ENCODE peak calls at places on chromosomes 2 and 18, in seven cellular contexts. R, J, V, N, F, U and L are unnamed samples.

GRCh38 chr2:29304399-29304798 is 189.2 kb downstream of the CLIP4 start:
- DNase-seq in F (no peak), J (no peak), V (no peak), R (no peak), U (no peak), N (no peak), L (no peak)

GRCh38 chr2:42328148-42328833 is 32.7 kb downstream of the COX7A2L start:
- DNase-seq in F (no peak), J (no peak), U (no peak), R (no peak), V (no peak), N (peak), L (no peak)

GRCh38 chr18:48950536-48951447 is at the start of gene SMAD7:
- DNase-seq in F (peak), N (no peak), U (no peak), J (no peak), V (peak), R (no peak), L (no peak)

GRCh38 chr18:74868461-74868860 is 270.8 kb downstream of the ZNF407 start:
- DNase-seq in U (no peak), F (no peak), V (no peak), J (no peak), N (no peak), R (no peak), L (no peak)

GRCh38 chr18:59950215-59950944 is 50.6 kb downstream of the PMAIP1 start:
- DNase-seq in R (no peak), V (no peak), F (no peak), J (no peak), N (peak), U (no peak), L (no peak)

GRCh38 chr18:22609642-22610041 is 191.9 kb upstream of the CTAGE1 start:
- DNase-seq in F (peak), N (peak), J (peak), U (no peak), R (no peak), V (peak), L (no peak)

GRCh38 chr18:3845176-3845575 is 395.2 kb downstream of the TGIF1 start:
- DNase-seq in F (no peak), V (no peak), R (no peak), J (no peak), U (no peak), N (no peak), L (no peak)

GRCh38 chr18:56501896-56502295 is 136.5 kb downstream of the TXNL1 start:
- DNase-seq in R (no peak), V (no peak), F (no peak), U (peak), J (no peak), N (peak), L (no peak)

GRCh38 chr2:137168564-137168963 is 403.2 kb downstream of the THSD7B start:
- DNase-seq in V (no peak), N (no peak), J (no peak), U (no peak), F (no peak), R (no peak), L (no peak)

GRCh38 chr2:109736177-109736827 is 57.8 kb upstream of the RGPD5 start:
- DNase-seq in R (no peak), F (peak), U (peak), J (peak), N (peak), V (peak), L (peak)

GRCh38 chr2:59630789-59631188 is 922.7 kb downstream of the BCL11A start:
- DNase-seq in F (no peak), V (no peak), R (no peak), N (no peak), J (no peak), U (no peak), L (no peak)

GRCh38 chr18:73861771-73862170 is 285.9 kb downstream of the FBXO15 start:
- DNase-seq in V (no peak), F (no peak), U (no peak), J (no peak), R (no peak), N (no peak), L (no peak)

GRCh38 chr18:62027914-62028520 is 135.2 kb upstream of the RNF152 start:
- DNase-seq in J (no peak), N (no peak), R (no peak), F (no peak), V (no peak), U (no peak), L (no peak)

GRCh38 chr2:213545964-213546363 is 261.7 kb downstream of the SPAG16 start:
- DNase-seq in R (no peak), V (no peak), U (no peak), F (no peak), N (no peak), J (no peak), L (no peak)

GRCh38 chr2:176139621-176140020 is 10.1 kb downstream of the HOXD8 start:
- DNase-seq in V (peak), F (no peak), N (no peak), U (no peak), R (no peak), J (peak), L (no peak)

GRCh38 chr2:165796129-165796528 is 2.1 kb upstream of the GALNT3 start:
- DNase-seq in J (no peak), U (no peak), V (no peak), R (no peak), N (no peak), F (no peak), L (no peak)

GRCh38 chr18:48826806-48827205 is 124.0 kb downstream of the SMAD7 start:
- DNase-seq in N (no peak), R (no peak), J (peak), U (no peak), V (peak), F (peak), L (no peak)

GRCh38 chr2:138244400-138245001 is 257.1 kb upstream of the SPOPL start:
- DNase-seq in N (peak), F (no peak), V (no peak), U (no peak), J (no peak), R (no peak), L (peak)

GRCh38 chr2:241540391-241540765 is 18.2 kb upstream of the BOK start:
- DNase-seq in R (no peak), J (no peak), U (no peak), N (no peak), V (no peak), F (no peak), L (no peak)

GRCh38 chr2:133143649-133144048 is 424.6 kb downstream of the NCKAP5 start:
- DNase-seq in F (no peak), J (no peak), R (no peak), V (no peak), N (no peak), U (no peak), L (no peak)

GRCh38 chr2:61536086-61536722 is 2.0 kb downstream of the XPO1 start:
- DNase-seq in R (no peak), N (peak), U (peak), J (no peak), F (no peak), V (no peak), L (no peak)

DNA sequence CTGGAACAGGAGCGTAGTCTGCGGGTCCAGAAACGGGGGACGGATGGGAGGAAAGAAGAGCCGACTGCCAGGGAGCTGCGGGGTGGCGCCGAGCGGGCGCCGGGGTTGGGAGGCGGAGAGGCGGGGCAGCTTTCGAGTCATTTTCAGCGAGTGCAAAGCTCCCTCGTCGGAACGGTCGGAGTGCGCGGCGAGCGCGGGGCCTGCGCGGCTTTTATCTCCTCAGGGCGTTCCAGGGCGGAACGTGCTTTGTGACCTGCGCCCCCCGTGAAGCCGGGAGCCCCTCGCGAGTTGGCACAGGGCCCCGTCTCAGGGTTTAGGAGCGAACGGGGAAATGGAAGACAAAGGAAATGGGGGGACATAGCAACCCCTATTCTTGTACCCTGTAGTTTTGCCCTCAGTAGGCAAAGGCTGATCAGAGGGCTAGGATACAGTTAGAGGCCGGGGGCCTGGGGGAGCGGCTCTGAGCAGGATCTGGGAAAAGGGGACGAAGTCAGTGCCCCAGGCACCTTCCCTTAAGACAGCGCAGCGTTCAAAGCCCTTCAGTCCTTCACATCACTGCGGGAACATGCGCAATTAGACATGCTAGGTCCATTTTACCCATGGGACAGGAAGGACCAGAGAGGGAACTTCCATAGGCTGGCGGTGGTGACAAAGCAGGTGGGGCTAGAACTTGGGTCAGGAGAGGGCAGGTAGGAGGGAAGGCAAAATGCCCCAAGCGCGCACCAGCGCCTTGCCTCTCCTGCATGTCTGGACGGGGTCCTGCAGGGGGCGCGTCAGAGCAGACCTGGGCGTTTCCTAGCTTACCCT is 60.1 kb upstream of the IL1RL1 start:
- DNase-seq in U (no peak), N (no peak), R (no peak), J (no peak), F (peak), V (peak), L (no peak)
- TF ChIP-seq POLR2A in U (no peak), N (no peak), R (peak), J (no peak), F (no peak), V (no peak), L (no peak)

GRCh38 chr2:190535586-190535985 is 1.1 kb upstream of the NEMP2 start:
- DNase-seq in U (no peak), N (no peak), F (no peak), R (no peak), J (no peak), V (no peak), L (no peak)
- H3K4me3 ChIP-seq in U (peak), N (no peak), F (peak), R (peak), J (peak), V (no peak), L (no peak)

DNA sequence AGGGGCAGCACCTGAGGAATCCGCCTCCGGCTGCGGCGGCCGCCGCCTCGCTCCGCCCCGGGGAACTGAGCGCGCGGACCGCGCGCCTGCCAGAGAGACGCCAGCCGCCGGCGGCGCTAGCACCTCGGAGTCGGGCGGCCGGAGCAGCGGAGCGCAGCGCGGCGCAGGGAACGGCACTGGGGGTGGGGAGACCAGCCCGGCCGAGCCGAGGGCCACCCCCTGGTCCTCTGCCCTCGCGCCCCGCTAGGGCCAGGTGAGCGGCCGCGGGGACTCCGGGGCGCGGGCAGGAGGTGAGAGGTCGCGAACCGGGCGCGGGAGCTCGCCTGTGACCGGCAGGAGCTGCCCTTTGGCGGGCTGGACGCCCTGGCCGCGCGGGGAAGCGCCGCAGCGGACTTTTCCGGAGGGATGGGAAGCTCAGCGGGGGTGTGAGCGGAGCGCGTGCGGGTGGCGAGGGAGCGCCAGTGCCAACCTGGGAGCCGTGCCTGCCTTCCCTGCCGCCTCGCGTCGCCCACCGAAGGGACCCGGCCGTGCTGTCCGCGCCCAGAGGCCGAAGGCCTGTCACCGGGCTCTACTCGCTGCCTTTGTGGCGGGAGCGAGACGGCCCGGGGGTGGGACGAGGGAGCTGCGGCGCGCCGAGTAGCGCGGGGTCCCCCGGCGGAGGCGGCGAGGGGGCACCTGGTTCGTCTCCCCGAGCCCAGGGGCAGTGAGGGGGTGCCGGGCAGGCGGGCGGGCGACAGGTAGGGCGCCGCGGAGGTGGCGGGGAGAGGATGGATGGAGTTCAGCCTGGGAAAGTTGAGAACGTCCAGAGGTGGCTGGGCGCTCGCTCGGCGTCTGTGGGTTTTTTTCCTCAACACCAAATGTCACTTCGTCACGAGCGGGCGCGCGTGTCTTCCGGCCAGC is at the start of gene GREB1L:
- DNase-seq in R (no peak), U (no peak), N (no peak), F (peak), J (no peak), V (peak), L (peak)
- TF ChIP-seq POLR2A in R (no peak), U (no peak), N (no peak), F (no peak), J (peak), V (no peak), L (no peak)

DNA sequence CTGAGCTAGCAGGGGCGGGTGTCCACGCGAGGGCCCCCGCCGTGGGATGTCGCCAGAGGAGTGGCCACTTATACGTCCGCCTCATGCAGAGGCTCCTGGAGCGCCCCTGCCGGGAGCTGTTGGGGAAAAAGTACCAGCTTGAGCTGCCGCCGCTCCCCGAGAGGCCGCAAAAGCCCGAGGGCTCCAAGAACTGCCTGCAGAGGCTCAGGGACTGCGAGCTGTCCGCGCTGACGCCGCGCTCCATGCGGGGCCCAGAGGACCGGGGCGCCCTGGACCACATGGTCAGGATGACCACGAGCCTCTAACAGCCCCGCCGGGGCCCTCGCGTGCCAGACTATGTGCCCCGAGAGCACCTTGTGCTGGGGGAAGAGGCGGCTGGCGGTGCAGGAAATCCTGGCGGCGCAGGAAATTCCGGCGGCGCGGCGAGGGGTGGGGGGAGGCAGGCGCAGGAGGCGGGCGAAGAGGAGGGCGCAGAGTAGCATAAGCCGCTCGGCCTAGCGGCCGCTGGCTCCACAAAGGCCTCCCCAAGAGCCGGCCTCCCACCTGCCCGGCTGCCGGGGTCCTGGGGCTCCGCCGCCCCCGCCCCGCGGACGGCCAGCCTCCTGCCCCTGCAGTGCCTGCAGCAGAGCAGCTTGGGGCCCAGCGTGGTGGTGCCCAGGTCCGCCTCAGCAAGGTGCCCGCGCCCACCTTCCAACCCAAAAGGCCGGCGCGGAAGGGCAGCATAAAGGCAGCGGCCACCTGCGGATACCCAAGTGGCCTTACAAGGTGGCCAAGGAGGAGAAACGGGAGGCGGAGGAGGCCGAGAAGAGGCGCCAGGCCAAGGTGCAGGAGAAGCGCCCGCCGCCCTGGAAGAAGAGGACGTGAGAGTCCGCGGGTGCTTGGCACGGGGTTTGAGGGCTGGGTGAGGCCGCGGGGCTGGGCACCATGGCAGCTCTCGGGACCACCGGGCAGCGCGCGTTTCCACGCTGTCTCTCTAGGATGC is 42.1 kb upstream of the TRIM43B start:
- DNase-seq in R (no peak), N (peak), J (peak), V (peak), U (peak), F (peak), L (no peak)
- H3K4me3 ChIP-seq in R (peak), N (peak), J (peak), V (peak), U (peak), F (peak), L (peak)

GRCh38 chr18:63313409-63313917 is 6.1 kb downstream of the BCL2 start:
- DNase-seq in U (no peak), F (no peak), R (no peak), J (no peak), N (no peak), V (no peak), L (no peak)
- TF ChIP-seq POLR2A in U (no peak), F (no peak), R (no peak), J (no peak), N (no peak), V (no peak), L (no peak)

GRCh38 chr2:112627060-112628040 is 18.4 kb upstream of the SLC20A1 start:
- DNase-seq in U (no peak), R (no peak), N (peak), J (peak), F (peak), V (no peak), L (no peak)
- H3K4me3 ChIP-seq in U (no peak), R (peak), N (no peak), J (no peak), F (peak), V (no peak), L (no peak)

DNA sequence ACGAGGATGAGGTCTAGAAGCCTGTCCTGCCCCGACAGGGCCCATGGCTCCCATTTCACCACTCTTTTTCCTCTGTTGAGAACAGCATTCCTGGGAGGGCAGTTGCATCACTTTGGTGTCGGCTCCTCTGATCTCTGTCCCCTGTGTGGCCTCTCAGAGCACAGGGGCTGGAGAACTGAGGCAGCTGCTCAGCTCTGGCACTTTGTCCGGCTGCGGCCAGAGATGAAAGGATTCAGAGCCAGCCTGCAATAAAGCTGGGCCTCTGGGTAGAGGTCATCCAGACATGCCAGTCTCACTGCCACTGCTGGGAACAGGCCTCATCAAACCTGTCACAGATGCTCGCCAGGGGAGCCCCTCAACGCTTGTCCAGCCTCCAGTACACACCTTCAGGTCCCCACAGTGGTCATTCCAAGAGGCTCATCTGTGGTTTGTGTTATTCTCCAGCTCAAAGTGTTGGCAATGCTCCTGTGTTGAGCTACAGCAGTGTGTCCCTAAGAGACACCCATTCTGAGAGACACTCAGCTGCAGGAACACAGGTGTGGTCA is 13.1 kb upstream of the ROCK2 start:
- DNase-seq in U (no peak), R (no peak), V (no peak), N (no peak), J (no peak), F (no peak), L (no peak)
- TF ChIP-seq POLR2A in U (no peak), R (no peak), V (no peak), N (no peak), J (no peak), F (no peak), L (no peak)